ENCODE peak calls at places on chromosomes 2 and 18, in eight cellular contexts. D is stimulated activated CD4-positive, alpha-beta T cell treated with anti-CD3 and anti-CD28 coated beads, Interleukin-12 subunit alpha, Interleukin-12 subunit beta, amount 100 ng/mL, for 24 hours; L is NCI-H1092; I is A172; Y is NCI-H510A; T is H54; U is T-helper 1 cell; F is germinal center. B is an unnamed sample.

GRCh38 chr2:3483227-3483985 is 35.9 kb downstream of the ADI1 start:
- DNase-seq in D (no peak), L (no peak), I (no peak), Y (peak), T (no peak), U (no peak), F (no peak), B (peak)

GRCh38 chr2:71672011-71672639 is 218.8 kb downstream of the DYSF start:
- DNase-seq in D (no peak), L (no peak), I (no peak), Y (no peak), T (no peak), U (no peak), F (no peak), B (no peak)

GRCh38 chr18:44731866-44732555 is 51.3 kb downstream of the SETBP1 start:
- DNase-seq in D (no peak), L (no peak), I (no peak), Y (no peak), T (no peak), U (no peak), F (peak), B (no peak)

GRCh38 chr2:231926180-231926741 is at the start of gene NPPC:
- DNase-seq in D (peak), L (peak), I (peak), Y (peak), T (no peak), U (no peak), F (peak), B (peak)

GRCh38 chr18:48785091-48785614 is 165.6 kb downstream of the SMAD7 start:
- DNase-seq in D (no peak), L (no peak), I (no peak), Y (no peak), T (no peak), U (no peak), F (peak), B (no peak)

GRCh38 chr2:197759013-197759412 is 26.1 kb downstream of the BOLL start:
- DNase-seq in D (no peak), L (no peak), I (no peak), Y (no peak), T (no peak), U (no peak), F (no peak), B (no peak)

GRCh38 chr2:158013791-158014190 is 87.9 kb upstream of the UPP2 start:
- DNase-seq in D (no peak), L (no peak), I (no peak), Y (no peak), T (no peak), U (no peak), F (no peak), B (no peak)

GRCh38 chr18:23856466-23857175 is 157.9 kb upstream of the TTC39C start:
- DNase-seq in D (no peak), L (no peak), I (peak), Y (no peak), T (no peak), U (no peak), F (no peak), B (no peak)

GRCh38 chr2:96893289-96894150 is 23.6 kb upstream of the SEMA4C start:
- DNase-seq in D (no peak), L (no peak), I (no peak), Y (no peak), T (no peak), U (no peak), F (no peak), B (no peak)

GRCh38 chr2:209160800-209161588 is 262.9 kb upstream of the MAP2 start:
- DNase-seq in D (no peak), L (no peak), I (no peak), Y (no peak), T (no peak), U (no peak), F (no peak), B (no peak)

GRCh38 chr18:62788891-62789290 is 73.5 kb downstream of the PHLPP1 start:
- DNase-seq in D (no peak), L (peak), I (peak), Y (peak), T (no peak), U (no peak), F (no peak), B (peak)

GRCh38 chr18:13276530-13277520 is 58.3 kb downstream of the LDLRAD4 start:
- DNase-seq in D (no peak), L (no peak), I (no peak), Y (no peak), T (no peak), U (no peak), F (no peak), B (no peak)

GRCh38 chr2:15058015-15058414 is 425.5 kb downstream of the LRATD1 start:
- DNase-seq in D (no peak), L (no peak), I (no peak), Y (no peak), T (no peak), U (no peak), F (peak), B (no peak)

GRCh38 chr2:30706534-30707303 is 100.5 kb downstream of the CAPN13 start:
- DNase-seq in D (peak), L (peak), I (peak), Y (peak), T (peak), U (peak), F (peak), B (peak)

GRCh38 chr2:235001237-235002133 is 49.7 kb downstream of the SH3BP4 start:
- DNase-seq in D (no peak), L (no peak), I (no peak), Y (no peak), T (no peak), U (no peak), F (no peak), B (no peak)